ENCODE peak calls at places on chromosome 21, in ten cellular contexts. E is activated T-helper 1 cell treated with Interleukin-2 at 50 U/mL for 16 hours; T is NCI-H510A; G is stimulated activated CD4-positive, alpha-beta T cell treated with anti-CD3 and anti-CD28 coated beads, Interleukin-1b, Interleukin-23, amount 100 ng/mL, for 24 hours; I is mucosa of gallbladder; A is AG10803; D is heart left ventricle; R is Ammon's horn; L is foreskin fibroblast; S is activated gamma-delta T cell treated with Interleukin-2 at 50 U/mL for 16 hours. Y is an unnamed sample.

GRCh38 chr21:26405735-26406361 is 167.2 kb downstream of the CYYR1 start:
- DNase-seq in D (no peak), L (peak), S (no peak), R (peak), A (peak), I (no peak), E (no peak), G (no peak), T (no peak), Y (no peak)

GRCh38 chr21:45747233-45747766 is 103.8 kb downstream of the PCBP3 start:
- DNase-seq in S (no peak), R (no peak), I (no peak), E (no peak), A (no peak), D (no peak), T (no peak), L (no peak), G (no peak), Y (no peak)

GRCh38 chr21:36744560-36745231 is 45.8 kb downstream of the SIM2 start:
- DNase-seq in L (no peak), D (peak), T (no peak), G (no peak), S (no peak), R (peak), I (no peak), A (no peak), E (no peak), Y (no peak)

GRCh38 chr21:39314155-39315027 is 959 bp upstream of the BRWD1 start:
- DNase-seq in A (peak), L (peak), D (peak), I (peak), R (peak), T (peak), S (peak), G (no peak), E (peak), Y (peak)

GRCh38 chr21:18498428-18498827 is 94.8 kb upstream of the TMPRSS15 start:
- DNase-seq in I (no peak), A (no peak), S (no peak), T (no peak), G (no peak), L (no peak), E (no peak), D (no peak), R (no peak), Y (no peak)

GRCh38 chr21:45009616-45010015 is 64.8 kb upstream of the ADARB1 start:
- DNase-seq in D (no peak), R (no peak), L (no peak), S (no peak), I (no peak), A (no peak), G (no peak), E (no peak), T (no peak), Y (no peak)

GRCh38 chr21:45074818-45075605 is 632 bp downstream of the ADARB1 start:
- DNase-seq in G (no peak), E (no peak), L (peak), I (no peak), S (no peak), A (peak), R (no peak), T (no peak), D (no peak), Y (no peak)

GRCh38 chr21:35404247-35404646 is 355.1 kb upstream of the RUNX1 start:
- DNase-seq in E (no peak), L (no peak), S (no peak), T (no peak), I (no peak), G (no peak), A (no peak), R (no peak), D (no peak), Y (no peak)

GRCh38 chr21:46189959-46190490 is 5.8 kb upstream of the SPATC1L start:
- DNase-seq in R (no peak), A (no peak), L (no peak), E (no peak), T (no peak), D (no peak), I (no peak), S (no peak), G (no peak), Y (no peak)

GRCh38 chr21:35256468-35256988 is 207.4 kb upstream of the RUNX1 start:
- DNase-seq in I (peak), L (peak), G (no peak), R (peak), E (no peak), A (peak), T (peak), D (peak), S (no peak), Y (no peak)

GRCh38 chr21:42162831-42163510 is 56.0 kb upstream of the ABCG1 start:
- DNase-seq in D (no peak), A (no peak), S (no peak), G (no peak), R (no peak), E (no peak), I (no peak), T (no peak), L (no peak), Y (no peak)

GRCh38 chr21:17139696-17140095 is 373.1 kb upstream of the CXADR start:
- DNase-seq in L (no peak), G (no peak), A (no peak), D (no peak), R (no peak), T (no peak), I (no peak), S (no peak), E (no peak), Y (no peak)

GRCh38 chr21:34280389-34280795 is 83.4 kb upstream of the KCNE2 start:
- DNase-seq in D (no peak), G (no peak), I (peak), S (no peak), T (no peak), A (peak), R (peak), L (no peak), E (no peak), Y (no peak)